ENCODE peak calls at places on chromosomes 11 and 22, in ten cellular contexts. One of them, this sample, is unnamed.

GRCh38 chr22:45997077-45997774 is 20.3 kb upstream of the WNT7B start:
- DNase-seq in H54: peak
- DNase-seq in transverse colon: peak
- DNase-seq in stomach: peak
- DNase-seq in heart left ventricle: peak
- DNase-seq in Peyer's patch: peak
- DNase-seq in breast epithelium: peak
- DNase-seq in adrenal gland: peak
- DNase-seq in body of pancreas: peak
- DNase-seq in spleen: peak
- DNase-seq in this sample: peak

GRCh38 chr11:108016647-108017046 is 7.9 kb downstream of the CUL5 start:
- DNase-seq in H54: no peak
- DNase-seq in transverse colon: no peak
- DNase-seq in body of pancreas: no peak
- DNase-seq in breast epithelium: no peak
- DNase-seq in Peyer's patch: no peak
- DNase-seq in spleen: no peak
- DNase-seq in adrenal gland: no peak
- DNase-seq in stomach: no peak
- DNase-seq in heart left ventricle: no peak
- DNase-seq in this sample: no peak

GRCh38 chr22:42154293-42154692 is 23.7 kb upstream of the CYP2D6 start:
- DNase-seq in heart left ventricle: no peak
- DNase-seq in H54: no peak
- DNase-seq in Peyer's patch: no peak
- DNase-seq in breast epithelium: no peak
- DNase-seq in body of pancreas: peak
- DNase-seq in adrenal gland: no peak
- DNase-seq in transverse colon: no peak
- DNase-seq in spleen: no peak
- DNase-seq in stomach: no peak
- DNase-seq in this sample: no peak

GRCh38 chr11:125313271-125314222 is 149.0 kb downstream of the PKNOX2 start:
- DNase-seq in body of pancreas: no peak
- DNase-seq in adrenal gland: peak
- DNase-seq in breast epithelium: no peak
- DNase-seq in H54: no peak
- DNase-seq in stomach: no peak
- DNase-seq in Peyer's patch: no peak
- DNase-seq in spleen: no peak
- DNase-seq in transverse colon: no peak
- DNase-seq in heart left ventricle: no peak
- DNase-seq in this sample: no peak

GRCh38 chr22:45105281-45105700 is 58.4 kb upstream of the NUP50 start:
- DNase-seq in Peyer's patch: no peak
- DNase-seq in H54: no peak
- DNase-seq in body of pancreas: no peak
- DNase-seq in adrenal gland: no peak
- DNase-seq in transverse colon: no peak
- DNase-seq in spleen: no peak
- DNase-seq in heart left ventricle: no peak
- DNase-seq in stomach: no peak
- DNase-seq in breast epithelium: no peak
- DNase-seq in this sample: no peak

GRCh38 chr11:125062931-125063428 is at the start of gene SLC37A2:
- DNase-seq in body of pancreas: peak
- DNase-seq in spleen: peak
- DNase-seq in stomach: peak
- DNase-seq in heart left ventricle: peak
- DNase-seq in adrenal gland: peak
- DNase-seq in transverse colon: peak
- DNase-seq in Peyer's patch: peak
- DNase-seq in H54: peak
- DNase-seq in breast epithelium: peak
- DNase-seq in this sample: no peak

GRCh38 chr11:35617316-35617686 is 959 bp upstream of the FJX1 start:
- DNase-seq in stomach: no peak
- DNase-seq in Peyer's patch: no peak
- DNase-seq in transverse colon: no peak
- DNase-seq in H54: no peak
- DNase-seq in spleen: no peak
- DNase-seq in body of pancreas: no peak
- DNase-seq in breast epithelium: no peak
- DNase-seq in heart left ventricle: no peak
- DNase-seq in adrenal gland: no peak
- DNase-seq in this sample: no peak

GRCh38 chr11:115084191-115084590 is 405.9 kb downstream of the NXPE2 start:
- DNase-seq in stomach: no peak
- DNase-seq in breast epithelium: no peak
- DNase-seq in body of pancreas: no peak
- DNase-seq in H54: no peak
- DNase-seq in adrenal gland: no peak
- DNase-seq in spleen: no peak
- DNase-seq in heart left ventricle: no peak
- DNase-seq in transverse colon: no peak
- DNase-seq in Peyer's patch: no peak
- DNase-seq in this sample: no peak

GRCh38 chr22:46969961-46970360 is 207.5 kb downstream of the TBC1D22A start:
- DNase-seq in adrenal gland: peak
- DNase-seq in Peyer's patch: no peak
- DNase-seq in heart left ventricle: no peak
- DNase-seq in breast epithelium: no peak
- DNase-seq in body of pancreas: no peak
- DNase-seq in spleen: no peak
- DNase-seq in H54: no peak
- DNase-seq in transverse colon: no peak
- DNase-seq in stomach: no peak
- DNase-seq in this sample: no peak

DNA sequence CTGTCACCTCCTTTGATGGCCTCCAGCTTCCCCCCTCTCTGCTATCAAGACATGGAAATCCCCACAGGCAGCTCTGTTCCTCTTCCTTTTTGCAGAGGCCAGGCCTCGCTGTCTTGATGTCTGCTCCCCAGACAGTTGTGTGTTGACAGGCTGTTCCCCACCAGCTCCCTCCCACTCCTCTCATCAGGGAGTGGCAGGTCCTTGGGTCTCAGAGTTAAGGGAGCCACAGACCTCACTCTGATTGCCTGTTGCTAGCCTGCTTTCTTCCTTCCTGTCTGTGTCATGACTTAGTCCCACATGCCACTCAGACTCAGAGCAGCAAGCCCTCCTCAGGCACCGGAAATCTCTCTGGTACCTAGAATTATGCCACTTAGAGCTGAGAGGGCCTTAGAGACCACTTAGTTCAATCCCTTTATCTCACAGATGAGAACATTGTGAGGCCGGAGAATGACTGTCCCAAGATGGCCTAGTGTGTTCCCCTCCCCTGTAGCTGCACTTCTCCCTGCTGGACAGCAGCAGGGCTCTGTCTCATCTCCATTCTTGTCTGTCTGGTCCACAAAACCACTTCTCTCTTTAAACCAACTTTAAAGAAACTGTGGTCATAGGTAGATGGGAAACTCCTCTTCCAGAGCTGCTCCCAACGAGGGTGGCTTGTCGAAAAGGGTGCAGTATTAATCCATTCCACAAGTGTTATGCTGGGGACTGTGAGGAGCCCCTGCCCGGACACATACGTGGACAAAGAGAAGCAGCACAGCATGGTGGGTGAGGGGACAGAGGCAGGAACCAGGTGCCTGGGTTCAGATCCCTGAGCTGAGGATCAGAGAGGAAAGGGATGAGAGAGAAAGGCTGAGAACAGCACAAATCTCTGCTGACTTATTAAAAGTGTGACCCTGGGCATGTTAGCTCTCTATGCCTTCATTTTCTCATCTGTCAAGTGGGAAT is 4.2 kb downstream of the AMPD3 start:
- DNase-seq in transverse colon: no peak
- DNase-seq in heart left ventricle: no peak
- DNase-seq in stomach: no peak
- DNase-seq in breast epithelium: no peak
- DNase-seq in body of pancreas: no peak
- DNase-seq in spleen: no peak
- DNase-seq in H54: no peak
- DNase-seq in adrenal gland: peak
- DNase-seq in Peyer's patch: peak
- DNase-seq in this sample: no peak
- TF ChIP-seq POLR2A in transverse colon: no peak
- TF ChIP-seq POLR2A in heart left ventricle: no peak
- TF ChIP-seq POLR2A in stomach: no peak
- TF ChIP-seq POLR2A in breast epithelium: no peak
- TF ChIP-seq POLR2A in body of pancreas: no peak
- TF ChIP-seq POLR2A in spleen: no peak
- TF ChIP-seq POLR2A in H54: no peak
- TF ChIP-seq POLR2A in adrenal gland: no peak
- TF ChIP-seq POLR2A in Peyer's patch: no peak
- TF ChIP-seq POLR2A in this sample: no peak

DNA sequence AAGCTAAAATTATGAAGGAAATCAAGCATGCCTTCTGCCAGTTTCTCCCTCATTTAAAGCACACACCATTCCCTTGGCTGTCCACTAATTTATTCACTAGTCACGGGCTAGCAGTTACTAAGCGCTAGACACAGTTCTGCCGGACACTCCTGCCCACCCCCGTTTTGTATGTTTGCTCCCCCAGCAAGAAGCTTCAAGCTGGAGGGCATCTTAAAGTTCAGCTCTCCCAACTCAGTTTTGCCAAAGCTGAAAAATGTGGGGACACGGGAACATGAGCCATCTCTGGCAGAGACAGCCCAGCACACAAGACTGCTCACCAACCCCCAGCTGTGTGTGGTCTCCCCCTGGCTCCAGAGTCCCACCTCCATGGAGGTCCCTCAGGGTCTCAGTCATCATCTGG is 263.6 kb downstream of the BRD1 start:
- DNase-seq in H54: no peak
- DNase-seq in transverse colon: no peak
- DNase-seq in adrenal gland: no peak
- DNase-seq in heart left ventricle: no peak
- DNase-seq in body of pancreas: no peak
- DNase-seq in Peyer's patch: no peak
- DNase-seq in stomach: no peak
- DNase-seq in spleen: no peak
- DNase-seq in breast epithelium: no peak
- DNase-seq in this sample: peak
- TF ChIP-seq POLR2A in H54: no peak
- TF ChIP-seq POLR2A in transverse colon: no peak
- TF ChIP-seq POLR2A in adrenal gland: no peak
- TF ChIP-seq POLR2A in heart left ventricle: no peak
- TF ChIP-seq POLR2A in body of pancreas: no peak
- TF ChIP-seq POLR2A in Peyer's patch: no peak
- TF ChIP-seq POLR2A in stomach: no peak
- TF ChIP-seq POLR2A in spleen: no peak
- TF ChIP-seq POLR2A in breast epithelium: no peak
- TF ChIP-seq POLR2A in this sample: no peak

DNA sequence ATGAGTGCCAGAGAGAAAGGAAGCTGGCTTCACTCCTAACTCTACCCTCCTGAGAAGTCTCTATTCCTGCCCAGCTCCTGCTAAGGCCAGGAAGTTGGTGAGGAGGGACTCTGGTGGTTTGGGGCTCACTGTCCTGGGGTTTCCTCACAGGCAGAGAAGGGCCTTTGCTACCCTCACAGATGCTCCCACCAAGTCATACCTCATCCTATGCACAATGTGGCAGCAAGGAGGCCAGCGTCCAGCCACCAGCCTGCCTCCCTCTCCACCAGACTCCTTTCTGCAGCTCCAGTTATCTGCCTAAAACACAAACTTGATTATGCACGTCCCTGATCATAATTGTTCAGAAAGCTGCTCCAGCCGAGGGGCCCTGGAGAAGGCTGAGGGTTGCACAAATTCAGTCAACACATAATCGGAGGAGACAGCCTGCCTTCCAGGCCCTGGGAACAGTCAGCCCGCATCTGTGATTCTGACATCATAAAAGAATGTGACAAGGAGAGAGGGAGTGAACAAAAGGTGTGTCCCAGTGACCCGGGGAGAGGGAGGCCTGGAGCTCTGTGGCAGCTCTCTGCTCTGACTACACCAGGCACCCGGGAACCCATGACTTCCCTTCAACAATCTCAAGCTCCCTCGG is 28.8 kb downstream of the DKK3 start:
- DNase-seq in adrenal gland: peak
- DNase-seq in transverse colon: no peak
- DNase-seq in breast epithelium: no peak
- DNase-seq in spleen: no peak
- DNase-seq in heart left ventricle: no peak
- DNase-seq in body of pancreas: no peak
- DNase-seq in Peyer's patch: no peak
- DNase-seq in stomach: peak
- DNase-seq in H54: peak
- DNase-seq in this sample: peak
- TF ChIP-seq POLR2A in adrenal gland: no peak
- TF ChIP-seq POLR2A in transverse colon: no peak
- TF ChIP-seq POLR2A in breast epithelium: no peak
- TF ChIP-seq POLR2A in spleen: no peak
- TF ChIP-seq POLR2A in heart left ventricle: no peak
- TF ChIP-seq POLR2A in body of pancreas: no peak
- TF ChIP-seq POLR2A in Peyer's patch: no peak
- TF ChIP-seq POLR2A in stomach: no peak
- TF ChIP-seq POLR2A in H54: peak
- TF ChIP-seq POLR2A in this sample: no peak

GRCh38 chr11:64220798-64221197 is 5.2 kb downstream of the TRPT1 start:
- DNase-seq in stomach: no peak
- DNase-seq in H54: no peak
- DNase-seq in Peyer's patch: no peak
- DNase-seq in transverse colon: no peak
- DNase-seq in body of pancreas: no peak
- DNase-seq in heart left ventricle: peak
- DNase-seq in adrenal gland: no peak
- DNase-seq in spleen: no peak
- DNase-seq in breast epithelium: no peak
- DNase-seq in this sample: peak

GRCh38 chr11:64220271-64220670 is 5.7 kb downstream of the TRPT1 start:
- DNase-seq in Peyer's patch: no peak
- DNase-seq in transverse colon: no peak
- DNase-seq in H54: no peak
- DNase-seq in body of pancreas: no peak
- DNase-seq in spleen: no peak
- DNase-seq in heart left ventricle: no peak
- DNase-seq in breast epithelium: no peak
- DNase-seq in stomach: no peak
- DNase-seq in adrenal gland: no peak
- DNase-seq in this sample: no peak

GRCh38 chr11:64218628-64219353 is 7.2 kb downstream of the TRPT1 start:
- DNase-seq in spleen: no peak
- DNase-seq in adrenal gland: no peak
- DNase-seq in H54: no peak
- DNase-seq in Peyer's patch: no peak
- DNase-seq in stomach: no peak
- DNase-seq in breast epithelium: no peak
- DNase-seq in transverse colon: no peak
- DNase-seq in body of pancreas: peak
- DNase-seq in heart left ventricle: peak
- DNase-seq in this sample: peak

GRCh38 chr11:64219755-64220154 is 6.2 kb downstream of the TRPT1 start:
- DNase-seq in Peyer's patch: no peak
- DNase-seq in heart left ventricle: peak
- DNase-seq in adrenal gland: no peak
- DNase-seq in H54: no peak
- DNase-seq in stomach: no peak
- DNase-seq in breast epithelium: no peak
- DNase-seq in spleen: no peak
- DNase-seq in body of pancreas: no peak
- DNase-seq in transverse colon: no peak
- DNase-seq in this sample: peak

GRCh38 chr11:64219354-64219684 is 6.7 kb downstream of the TRPT1 start:
- DNase-seq in body of pancreas: no peak
- DNase-seq in breast epithelium: no peak
- DNase-seq in spleen: no peak
- DNase-seq in transverse colon: no peak
- DNase-seq in heart left ventricle: peak
- DNase-seq in H54: no peak
- DNase-seq in stomach: no peak
- DNase-seq in Peyer's patch: no peak
- DNase-seq in adrenal gland: no peak
- DNase-seq in this sample: peak
- TF ChIP-seq POLR2A in body of pancreas: no peak
- TF ChIP-seq POLR2A in breast epithelium: no peak
- TF ChIP-seq POLR2A in spleen: no peak
- TF ChIP-seq POLR2A in transverse colon: no peak
- TF ChIP-seq POLR2A in heart left ventricle: no peak
- TF ChIP-seq POLR2A in H54: no peak
- TF ChIP-seq POLR2A in stomach: no peak
- TF ChIP-seq POLR2A in Peyer's patch: no peak
- TF ChIP-seq POLR2A in adrenal gland: no peak
- TF ChIP-seq POLR2A in this sample: no peak

This sample was measured in uterus.